ENCODE peak calls at places on chromosomes 3 and 15, in five cellular contexts. Q is foreskin keratinocyte; O is brain microvascular endothelial cell; U is CD8-positive, alpha-beta T cell; R is tibial nerve. I is an unnamed sample.

GRCh38 chr3:84125760-84126159 is 833.0 kb upstream of the CADM2 start:
- DNase-seq in Q (no peak), O (no peak), U (no peak), R (no peak), I (no peak)

GRCh38 chr15:86915811-86916331 is 836.2 kb downstream of the AGBL1 start:
- DNase-seq in Q (peak), O (peak), U (no peak), R (no peak), I (peak)

GRCh38 chr3:127485396-127486170 is 105.0 kb downstream of the TPRA1 start:
- DNase-seq in Q (no peak), O (no peak), U (no peak), R (no peak), I (no peak)

GRCh38 chr15:27449041-27449440 is 478.1 kb downstream of the GABRG3 start:
- DNase-seq in Q (peak), O (no peak), U (no peak), R (no peak), I (peak)

GRCh38 chr15:43463542-43463941 is 29.4 kb downstream of the TP53BP1 start:
- DNase-seq in Q (no peak), O (no peak), U (no peak), R (no peak), I (no peak)

GRCh38 chr3:89038864-89039263 is 68.6 kb upstream of the EPHA3 start:
- DNase-seq in Q (no peak), O (no peak), U (no peak), R (no peak), I (no peak)

GRCh38 chr15:78808550-78808949 is 2.7 kb downstream of the ADAMTS7 start:
- DNase-seq in Q (no peak), O (peak), U (no peak), R (no peak), I (peak)

GRCh38 chr3:100047455-100048141 is 66.7 kb downstream of the FILIP1L start:
- DNase-seq in Q (peak), O (peak), U (no peak), R (no peak), I (peak)

GRCh38 chr3:182215881-182216280 is 504.2 kb downstream of the SOX2 start:
- DNase-seq in Q (no peak), O (no peak), U (no peak), R (no peak), I (no peak)

GRCh38 chr3:175585898-175586297 is 726.8 kb downstream of the NAALADL2 start:
- DNase-seq in Q (peak), O (peak), U (no peak), R (no peak), I (peak)

GRCh38 chr3:60841355-60841754 is 409.9 kb downstream of the FHIT start:
- DNase-seq in Q (no peak), O (peak), U (no peak), R (no peak), I (no peak)

DNA sequence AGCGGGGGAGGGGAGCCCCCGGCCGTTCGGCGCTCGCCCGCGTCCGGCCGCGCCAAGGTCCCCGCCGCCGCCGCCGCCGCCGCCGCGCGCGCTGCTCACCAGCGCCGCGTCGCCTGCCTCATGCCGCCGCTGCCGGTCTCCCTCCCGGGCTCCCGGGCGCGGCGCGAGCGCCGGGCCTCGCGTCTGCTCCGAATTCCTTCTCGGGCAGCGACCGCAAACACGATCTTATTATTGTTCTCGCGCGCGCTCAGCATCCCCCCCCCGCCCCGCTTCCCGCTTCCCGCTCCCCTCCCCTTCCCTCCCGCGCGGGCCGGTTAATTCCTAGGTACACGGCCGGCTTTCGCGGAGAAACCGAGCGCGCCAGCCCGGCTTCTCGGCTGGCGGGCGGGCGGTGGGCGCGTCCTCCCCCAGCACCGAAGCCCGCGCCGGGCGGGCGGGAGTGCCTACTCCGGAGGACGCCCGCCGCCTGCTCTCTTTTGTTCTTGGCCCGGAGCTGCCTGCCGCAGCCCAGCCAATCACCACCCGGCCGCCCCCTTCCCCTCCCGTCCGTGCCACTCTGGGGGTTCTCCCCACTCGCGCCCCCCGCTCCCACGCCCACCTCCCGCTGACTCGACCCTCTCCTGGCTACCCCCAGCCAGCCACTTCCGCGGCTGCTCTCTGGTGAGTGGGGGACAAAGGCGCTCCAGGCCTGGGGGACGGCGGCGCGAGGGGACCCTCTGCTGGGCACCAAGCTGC is at the start of gene HDGFL3:
- DNase-seq in Q (no peak), O (peak), U (peak), R (peak), I (peak)
- TF ChIP-seq CTCF in Q (peak), O (no peak), U (no peak), R (no peak), I (no peak)

DNA sequence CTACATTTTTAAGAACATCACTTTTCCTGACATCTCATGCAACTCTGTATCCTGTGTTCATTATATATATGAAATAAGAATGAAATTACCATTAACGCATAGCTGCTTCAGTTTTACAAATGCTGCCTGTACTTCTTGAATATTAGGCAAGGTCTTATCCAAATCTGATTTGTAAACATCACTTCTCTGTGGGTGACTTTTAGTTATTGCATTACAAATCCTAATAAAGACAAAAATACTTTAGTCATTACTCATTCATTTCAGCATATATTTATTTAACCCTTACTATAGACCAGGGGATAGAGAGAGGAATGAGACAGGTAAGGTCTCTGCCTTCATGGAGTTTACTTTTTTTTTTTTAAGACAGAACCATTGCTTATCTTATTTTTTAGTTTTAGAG is 36.8 kb downstream of the MTMR10 start:
- DNase-seq in Q (no peak), O (no peak), U (no peak), R (no peak), I (peak)
- H3K27ac ChIP-seq in Q (peak), O (peak), U (no peak), R (no peak), I (no peak)

GRCh38 chr3:58993547-58993946 is 56.3 kb downstream of the CFAP20DC start:
- DNase-seq in Q (no peak), O (no peak), U (no peak), R (no peak), I (no peak)

GRCh38 chr3:58996730-58997129 is 53.1 kb downstream of the CFAP20DC start:
- DNase-seq in Q (no peak), O (no peak), U (no peak), R (no peak), I (no peak)

GRCh38 chr3:58998476-58999117 is 51.2 kb downstream of the CFAP20DC start:
- DNase-seq in Q (peak), O (peak), U (no peak), R (no peak), I (peak)

GRCh38 chr3:58991623-58992022 is 58.2 kb downstream of the CFAP20DC start:
- DNase-seq in Q (no peak), O (no peak), U (no peak), R (no peak), I (no peak)

DNA sequence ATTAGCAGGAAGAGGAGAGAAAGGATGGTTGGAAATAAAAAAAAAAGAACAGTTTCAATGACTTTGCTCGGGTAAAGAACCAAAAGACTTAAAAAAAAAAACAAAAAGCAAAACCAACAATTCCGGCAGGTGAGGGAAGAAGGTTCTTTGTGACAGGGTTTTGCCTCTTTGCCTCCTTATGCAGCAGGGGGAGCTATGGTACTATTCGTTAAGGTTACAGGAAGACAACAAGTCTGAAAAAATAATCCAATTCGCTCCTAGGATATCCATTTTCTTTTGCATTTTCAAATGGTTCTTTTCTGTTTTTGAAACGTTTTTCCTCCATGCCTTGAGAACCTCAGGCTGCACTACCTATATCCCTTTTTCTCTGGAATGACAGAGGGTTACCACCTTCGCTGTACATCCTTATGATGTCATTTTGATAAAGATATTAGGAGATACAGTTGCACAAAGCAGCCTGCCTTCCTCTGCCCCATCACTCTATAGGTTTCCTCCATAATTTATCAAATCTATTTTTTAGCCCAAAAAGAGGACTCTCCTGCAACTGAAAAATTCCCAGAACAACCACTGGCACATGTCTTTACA is 55.0 kb downstream of the CFAP20DC start:
- DNase-seq in Q (peak), O (peak), U (peak), R (no peak), I (peak)
- TF ChIP-seq CTCF in Q (peak), O (peak), U (peak), R (peak), I (peak)

DNA sequence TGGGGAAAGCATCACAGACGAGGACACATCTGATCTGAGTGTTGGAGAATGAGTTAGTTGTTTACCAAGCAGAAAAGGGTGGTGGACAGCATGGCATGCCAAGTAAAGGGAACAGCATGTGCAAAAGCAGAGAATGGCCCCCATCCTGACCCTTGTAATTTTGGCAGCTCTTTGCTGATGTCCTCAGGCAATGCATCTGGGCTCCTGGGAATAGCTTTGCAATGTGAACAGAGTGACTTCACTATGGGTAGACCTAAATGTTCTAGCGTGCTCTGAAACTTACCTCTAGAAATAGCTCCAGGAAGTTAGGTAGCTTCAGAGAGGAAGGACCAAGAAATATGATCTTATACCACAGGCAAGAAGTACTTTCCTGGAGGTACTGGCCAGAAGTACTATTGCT is 263.4 kb downstream of the LPP start:
- DNase-seq in Q (no peak), O (no peak), U (no peak), R (no peak), I (no peak)
- H3K27ac ChIP-seq in Q (no peak), O (no peak), U (no peak), R (no peak), I (no peak)

GRCh38 chr15:64426845-64427465 is 33.4 kb upstream of the ZNF609 start:
- DNase-seq in Q (no peak), O (no peak), U (no peak), R (no peak), I (no peak)
- TF ChIP-seq CTCF in Q (peak), O (peak), U (peak), R (no peak), I (peak)

GRCh38 chr3:15633159-15633558 is 31.6 kb downstream of the BTD start:
- DNase-seq in Q (no peak), O (no peak), U (no peak), R (no peak), I (no peak)
- H3K27ac ChIP-seq in Q (no peak), O (peak), U (no peak), R (peak), I (no peak)

GRCh38 chr3:125141596-125142417 is 70.7 kb downstream of the SLC12A8 start:
- DNase-seq in Q (no peak), O (no peak), U (peak), R (peak), I (no peak)
- TF ChIP-seq CTCF in Q (peak), O (peak), U (peak), R (peak), I (no peak)